ENCODE peak calls at places on chromosome 16, in four cellular contexts. Q is fibroblast of villous mesenchyme, F is AG04450, H is tibial artery. Z is an unnamed sample.

GRCh38 chr16:3408561-3409197 is 7.7 kb downstream of the ZNF174 start:
- DNase-seq in Q (no peak), F (no peak), H (no peak), Z (no peak)

GRCh38 chr16:71406724-71407123 is 35.1 kb downstream of the TLE7 start:
- DNase-seq in Q (no peak), F (no peak), H (no peak), Z (no peak)

GRCh38 chr16:65121870-65122723 is at the start of gene CDH11:
- DNase-seq in Q (peak; percentile 89), F (peak; percentile 55), H (peak; percentile 55), Z (no peak)

GRCh38 chr16:3983081-3983520 is 102.6 kb upstream of the CREBBP start:
- DNase-seq in Q (peak; percentile 60), F (no peak), H (peak; percentile 58), Z (peak; percentile 52)

GRCh38 chr16:64455275-64455674 is 666.6 kb downstream of the CDH11 start:
- DNase-seq in Q (peak; percentile 35), F (no peak), H (no peak), Z (no peak)

GRCh38 chr16:68272501-68273209 is 8.3 kb downstream of the SLC7A6 start:
- DNase-seq in Q (no peak), F (no peak), H (no peak), Z (no peak)

GRCh38 chr16:86227801-86228200 is 282.5 kb upstream of the FOXF1 start:
- DNase-seq in Q (no peak), F (no peak), H (no peak), Z (no peak)

GRCh38 chr16:55634193-55634592 is 21.6 kb upstream of the SLC6A2 start:
- DNase-seq in Q (no peak), F (no peak), H (no peak), Z (no peak)

GRCh38 chr16:17724242-17724898 is 253.6 kb upstream of the XYLT1 start:
- DNase-seq in Q (peak; percentile 8), F (peak; percentile 10), H (no peak), Z (no peak)

GRCh38 chr16:1032607-1033006 is 39.9 kb upstream of the SSTR5 start:
- DNase-seq in Q (no peak), F (no peak), H (no peak), Z (no peak)

GRCh38 chr16:58815188-58815888 is 81.2 kb upstream of the GOT2 start:
- DNase-seq in Q (no peak), F (no peak), H (no peak), Z (no peak)

GRCh38 chr16:86826931-86827330 is 248.6 kb downstream of the FOXL1 start:
- DNase-seq in Q (no peak), F (no peak), H (no peak), Z (no peak)

GRCh38 chr16:55835578-55835977 is 2.7 kb upstream of the CES1 start:
- DNase-seq in Q (no peak), F (no peak), H (peak; percentile 84), Z (no peak)

DNA sequence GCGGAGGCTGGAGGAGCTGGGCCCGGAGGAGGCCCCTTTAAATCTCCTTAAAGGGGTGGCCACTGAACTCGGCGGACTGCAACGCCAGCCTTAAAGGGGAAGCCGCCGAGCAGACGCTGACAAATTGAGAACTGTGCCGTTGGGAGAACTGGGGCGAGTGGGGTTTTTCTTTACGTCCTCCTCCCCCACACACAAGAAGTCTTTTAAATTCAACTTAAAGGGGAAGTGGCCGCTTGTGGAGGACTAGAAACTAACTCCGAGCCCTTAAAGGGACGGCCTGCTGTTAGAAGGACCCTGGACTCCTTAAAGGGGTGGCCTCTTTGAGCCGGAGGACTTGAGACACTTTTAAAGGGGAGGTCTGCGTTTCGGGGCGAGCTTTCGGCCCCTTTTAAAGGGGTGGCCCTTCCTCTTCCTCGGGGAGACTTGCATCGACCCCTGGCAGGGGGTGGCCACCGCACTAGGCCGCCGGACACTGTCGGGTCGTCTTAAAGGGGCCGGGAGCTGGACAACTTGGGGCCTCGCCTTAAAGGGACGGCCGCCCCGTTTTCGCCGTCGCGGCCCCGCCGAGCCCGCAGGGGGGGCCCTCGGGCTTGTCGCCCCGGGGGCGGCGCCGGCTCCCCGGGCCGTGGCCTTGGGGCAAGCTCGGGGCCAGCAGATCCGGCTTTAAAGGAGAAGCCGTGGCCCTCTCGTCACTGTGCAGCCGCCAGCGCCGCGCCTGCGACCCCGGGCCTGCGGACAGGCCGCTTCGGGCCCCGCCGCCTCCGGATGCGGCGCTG is 688 bp downstream of the FBRS start:
- DNase-seq in Q (peak; percentile 99), F (peak; percentile 96), H (peak; percentile 87), Z (peak; percentile 85)
- TF ChIP-seq CTCF in Q (no peak), F (no peak), H (peak; percentile 18), Z (no peak)

DNA sequence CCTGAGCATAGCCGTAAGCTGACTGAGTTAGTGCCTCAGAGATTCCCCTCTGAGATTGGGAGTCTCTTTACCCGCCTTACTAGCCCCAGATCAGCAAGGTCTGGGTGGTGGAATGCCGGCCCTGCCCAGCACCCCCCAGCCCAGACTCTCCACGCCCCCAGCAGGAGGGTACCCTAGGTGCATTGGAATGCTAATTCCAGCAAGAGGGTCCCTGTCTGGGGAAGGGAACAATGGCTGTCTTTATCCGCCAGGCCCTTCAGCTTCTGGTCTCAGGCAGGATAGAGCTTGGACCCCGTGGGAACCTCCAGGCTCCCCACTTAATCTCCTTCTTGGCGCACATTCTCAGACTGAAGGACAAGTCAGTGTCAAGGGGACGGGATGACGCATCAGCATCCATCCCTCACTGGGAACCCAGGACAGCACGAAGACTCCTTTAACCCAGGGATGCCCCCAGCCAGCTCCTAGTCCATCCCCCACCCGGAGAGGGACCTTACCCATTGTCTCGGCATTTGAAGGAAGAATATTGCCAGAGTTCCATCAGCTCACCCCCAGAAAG is 85.1 kb downstream of the LITAF start:
- DNase-seq in Q (no peak), F (no peak), H (no peak), Z (no peak)
- H3K4me3 ChIP-seq in Q (no peak overlapping the region), F (no peak overlapping the region), H (no peak overlapping the region), Z (no peak overlapping the region)

DNA sequence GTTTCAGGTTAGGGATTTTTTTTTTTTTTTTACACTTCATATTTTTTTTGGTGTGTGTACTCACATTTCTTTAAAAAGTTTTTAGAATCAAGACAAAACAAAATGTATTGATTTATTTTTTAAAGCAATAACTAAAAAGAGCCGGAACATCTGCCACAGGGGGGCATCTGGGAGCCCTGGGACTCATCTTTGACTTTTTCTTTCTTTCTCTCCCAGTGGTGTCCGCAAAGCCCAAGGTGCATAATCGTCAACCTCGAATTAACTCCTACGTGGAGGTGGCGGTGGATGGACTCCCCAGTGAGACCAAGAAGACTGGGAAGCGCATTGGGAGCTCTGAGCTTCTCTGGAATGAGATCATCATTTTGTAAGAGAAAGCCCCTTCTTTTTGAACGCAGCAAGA is 36.3 kb downstream of the WWP2 start:
- DNase-seq in Q (peak; percentile 19), F (no peak), H (no peak), Z (no peak)
- TF ChIP-seq CTCF in Q (peak; percentile 54), F (peak; percentile 60), H (peak; percentile 39), Z (no peak)

GRCh38 chr16:57627184-57627871 is 1.1 kb upstream of the ADGRG1 start:
- DNase-seq in Q (peak; percentile 55), F (no peak), H (no peak), Z (no peak)

GRCh38 chr16:57628008-57628781 is at the start of gene ADGRG1:
- DNase-seq in Q (peak; percentile 87), F (peak; percentile 80), H (peak; percentile 75), Z (no peak)

GRCh38 chr16:57629516-57630401 is 1.3 kb downstream of the ADGRG1 start:
- DNase-seq in Q (no peak), F (no peak), H (no peak), Z (no peak)

GRCh38 chr16:57630402-57630787 is 2.0 kb downstream of the ADGRG1 start:
- DNase-seq in Q (no peak), F (no peak), H (no peak), Z (no peak)

DNA sequence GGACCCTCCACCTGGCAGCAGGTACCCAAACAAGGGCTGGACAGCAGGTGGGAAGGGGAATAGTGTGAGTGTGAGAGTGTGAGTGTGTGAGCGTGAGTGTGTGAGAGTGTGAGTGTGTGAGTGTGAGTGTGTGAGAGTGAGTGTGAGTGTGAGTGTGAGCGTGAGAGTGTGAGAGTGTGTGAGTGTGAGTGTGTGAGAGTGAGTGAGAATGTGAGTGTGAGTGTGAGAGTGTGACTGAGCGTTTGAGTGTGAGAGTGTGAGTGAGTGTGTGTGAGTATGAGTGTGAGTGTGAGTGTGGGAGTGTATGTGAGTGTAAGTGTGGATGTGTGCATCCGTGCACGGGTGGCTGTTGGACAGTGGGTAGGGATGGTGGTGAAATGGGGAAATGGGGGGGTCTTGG is 352 bp downstream of the ADGRG1 start:
- DNase-seq in Q (no peak), F (no peak), H (no peak), Z (no peak)
- H3K4me3 ChIP-seq in Q (no peak overlapping the region), F (peak overlapping the region; percentile 52), H (peak overlapping the region; percentile 28), Z (no peak overlapping the region)

GRCh38 chr16:21618261-21618660 is 18.9 kb downstream of the METTL9 start:
- DNase-seq in Q (no peak), F (no peak), H (no peak), Z (no peak)

GRCh38 chr16:21611546-21612384 is 12.4 kb downstream of the METTL9 start:
- DNase-seq in Q (peak; percentile 65), F (no peak), H (no peak), Z (no peak)

GRCh38 chr16:21611178-21611545 is 11.8 kb downstream of the METTL9 start:
- DNase-seq in Q (peak; percentile 80), F (no peak), H (no peak), Z (no peak)

GRCh38 chr16:21613361-21613760 is 14.0 kb downstream of the METTL9 start:
- DNase-seq in Q (no peak), F (no peak), H (no peak), Z (no peak)

GRCh38 chr16:21614896-21615295 is 15.5 kb downstream of the METTL9 start:
- DNase-seq in Q (no peak), F (no peak), H (no peak), Z (no peak)
- TF ChIP-seq CTCF in Q (peak; percentile 16), F (peak; percentile 7), H (no peak), Z (no peak)

GRCh38 chr16:88656291-88656980 is 5.6 kb upstream of the CYBA start:
- DNase-seq in Q (no peak), F (no peak), H (no peak), Z (no peak)
- H3K4me3 ChIP-seq in Q (no peak overlapping the region), F (no peak overlapping the region), H (no peak overlapping the region), Z (no peak overlapping the region)